ENCODE peak calls at places on chromosome X, in six cellular contexts. W is sigmoid colon, K is upper lobe of left lung, S is spleen, O is GM23338, C is GM12878. B is an unnamed sample.
A peak's percentile ranks its signal among the peaks of the same experiment; 100 is the strongest.

GRCh38 chrX:55142206-55142918 is 53.5 kb downstream of the PAGE2 start:
- DNase-seq in C (no peak), O (no peak), S (no peak), K (no peak), W (no peak), B (peak; percentile 21)

GRCh38 chrX:151396042-151396826 is 772 bp upstream of the VMA21 start:
- DNase-seq in K (no peak), O (peak; percentile 27), C (peak; percentile 2), W (no peak), S (no peak), B (peak; percentile 21)

GRCh38 chrX:105150036-105150435 is 70.5 kb downstream of the TEX13A start:
- DNase-seq in K (no peak), S (no peak), W (no peak), C (no peak), O (no peak), B (no peak)

GRCh38 chrX:42694260-42694815 is 83.6 kb downstream of the PPP1R2C start:
- DNase-seq in K (no peak), W (no peak), S (no peak), C (no peak), O (no peak), B (no peak)

GRCh38 chrX:102546818-102547493 is 30.4 kb upstream of the TMSB15A start:
- DNase-seq in W (no peak), O (no peak), K (peak; percentile 12), S (no peak), C (no peak), B (no peak)

GRCh38 chrX:134898450-134898849 is 92.3 kb upstream of the SMIM10 start:
- DNase-seq in K (no peak), W (no peak), C (no peak), S (no peak), O (no peak), B (no peak)

GRCh38 chrX:68842351-68842750 is 13.5 kb downstream of the EFNB1 start:
- DNase-seq in K (no peak), C (no peak), S (no peak), W (no peak), O (no peak), B (peak; percentile 69)

GRCh38 chrX:69028761-69029120 is 136.5 kb downstream of the PJA1 start:
- DNase-seq in W (no peak), O (no peak), K (no peak), C (no peak), S (no peak), B (no peak)

GRCh38 chrX:72430405-72430968 is 124.8 kb upstream of the CITED1 start:
- DNase-seq in W (no peak), K (no peak), O (no peak), S (no peak), C (no peak), B (no peak)

GRCh38 chrX:115561605-115562491 is 874 bp downstream of the PLS3 start:
- DNase-seq in O (peak; percentile 41), K (peak; percentile 86), S (no peak), C (no peak), W (peak; percentile 78), B (peak; percentile 21)

GRCh38 chrX:115058276-115058675 is 40.9 kb upstream of the IL13RA2 start:
- DNase-seq in O (no peak), K (no peak), W (peak; percentile 58), C (no peak), S (no peak), B (no peak)

GRCh38 chrX:133850414-133850813 is 135.0 kb downstream of the GPC3 start:
- DNase-seq in K (no peak), W (no peak), S (no peak), C (no peak), O (no peak), B (no peak)

GRCh38 chrX:10513974-10514373 is 106.4 kb downstream of the MID1 start:
- DNase-seq in W (no peak), O (no peak), K (no peak), S (no peak), C (no peak), B (no peak)

GRCh38 chrX:27336466-27337091 is 126.6 kb downstream of the PPP4R3C start:
- DNase-seq in K (no peak), W (no peak), O (peak; percentile 53), S (peak; percentile 74), C (no peak), B (peak; percentile 42)

GRCh38 chrX:78839711-78840110 is 92.2 kb downstream of the LPAR4 start:
- DNase-seq in W (no peak), S (no peak), O (no peak), K (no peak), C (no peak), B (no peak)

GRCh38 chrX:698246-698645 is 67.7 kb downstream of the SHOX start:
- DNase-seq in O (no peak), W (peak; percentile 7), K (no peak), C (no peak), S (no peak), B (no peak)

GRCh38 chrX:56978172-56978571 is 17.2 kb downstream of the SPIN3 start:
- DNase-seq in S (no peak), K (no peak), W (no peak), O (peak; percentile 64), C (peak; percentile 56), B (peak; percentile 16)

GRCh38 chrX:254630-255215 is 26.5 kb upstream of the PLCXD1 start:
- DNase-seq in O (no peak), W (peak; percentile 62), C (no peak), K (peak; percentile 79), S (peak; percentile 69), B (no peak)

GRCh38 chrX:150566734-150567182 is 1.7 kb upstream of the MTM1 start:
- DNase-seq in C (no peak), K (no peak), S (no peak), W (no peak), O (peak; percentile 87), B (no peak)

GRCh38 chrX:139932077-139932900 is 564 bp downstream of the ATP11C start:
- DNase-seq in W (peak; percentile 73), C (no peak), O (peak; percentile 56), S (peak; percentile 92), K (peak; percentile 91), B (peak; percentile 55)
- TF ChIP-seq POLR2AphosphoS5 in W (no peak), C (peak; percentile 62), O (no peak), S (no peak), K (no peak), B (no peak)

GRCh38 chrX:32874839-32875238 is 336.5 kb downstream of the DMD start:
- DNase-seq in C (no peak), S (no peak), O (no peak), W (no peak), K (no peak), B (no peak)

GRCh38 chrX:32868524-32868895 is 342.8 kb downstream of the DMD start:
- DNase-seq in W (no peak), K (no peak), S (no peak), O (no peak), C (no peak), B (no peak)

GRCh38 chrX:32877592-32877991 is 333.8 kb downstream of the DMD start:
- DNase-seq in O (no peak), W (no peak), K (no peak), C (no peak), S (no peak), B (no peak)

GRCh38 chrX:32871636-32872035 is 339.7 kb downstream of the DMD start:
- DNase-seq in O (no peak), K (no peak), S (no peak), W (no peak), C (no peak), B (no peak)

DNA sequence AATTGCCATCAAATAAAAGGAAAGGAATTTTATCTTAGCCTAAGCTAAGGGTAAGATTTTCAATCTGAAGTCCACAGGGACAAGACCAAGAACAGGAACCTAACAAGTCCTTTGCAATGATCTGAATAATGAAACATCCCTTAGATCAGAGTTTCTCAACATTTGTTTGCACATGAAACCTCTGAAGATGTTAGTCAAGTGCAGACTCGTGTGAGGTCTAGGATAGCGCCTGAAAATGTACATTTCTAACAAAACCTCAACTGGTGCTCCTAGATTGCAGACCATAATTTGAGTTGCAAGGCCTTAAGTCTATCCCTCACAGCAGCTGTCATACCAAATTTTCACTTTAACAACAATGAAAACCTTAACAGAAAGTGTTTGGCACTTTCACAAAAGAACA is 337.6 kb downstream of the DMD start:
- DNase-seq in S (no peak), O (no peak), W (no peak), C (no peak), K (no peak), B (no peak)
- TF ChIP-seq POLR2AphosphoS5 in S (no peak), O (no peak), W (no peak), C (no peak), K (no peak), B (no peak)

DNA sequence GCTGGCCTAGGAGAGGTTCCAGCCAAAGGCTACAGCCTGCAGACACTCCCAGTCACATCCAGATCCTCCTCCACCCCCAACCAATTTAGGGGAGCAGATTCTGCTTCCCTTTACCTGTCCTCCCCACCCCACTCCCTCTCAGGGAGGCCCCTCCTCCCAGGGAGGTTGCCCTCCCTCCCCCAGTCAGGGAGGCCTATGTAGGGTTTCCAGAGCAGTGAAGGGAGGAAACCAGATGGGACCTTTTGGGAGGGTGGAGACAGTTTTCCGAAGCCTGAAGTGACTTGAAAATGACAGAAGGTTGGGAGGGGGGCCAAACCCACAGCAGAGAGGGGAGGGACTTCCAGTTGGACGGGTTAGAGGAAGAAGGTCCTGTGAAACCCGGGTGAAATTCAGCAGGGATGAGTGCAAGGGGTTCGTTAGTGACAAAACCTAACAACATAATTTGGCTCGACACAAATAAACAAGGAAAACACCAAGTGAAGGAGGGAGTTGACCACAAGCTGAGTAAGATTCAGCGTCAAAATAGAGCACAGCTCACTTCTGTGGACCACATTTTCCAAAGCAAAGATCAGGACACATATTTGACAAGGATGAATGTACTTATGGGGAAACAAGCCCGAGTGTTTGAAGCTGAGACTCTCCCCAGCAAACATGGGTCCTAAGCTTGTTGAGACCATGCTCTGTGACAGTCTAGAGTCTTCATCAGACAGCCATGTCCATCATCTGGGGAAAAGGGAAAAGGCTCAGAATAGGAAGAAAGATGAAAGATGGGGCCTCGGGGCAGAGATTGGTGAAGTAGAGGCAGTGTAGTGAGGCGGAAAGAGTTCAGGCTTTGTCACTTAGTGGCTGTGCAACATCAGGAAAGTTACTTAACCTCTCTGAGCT is 46.4 kb downstream of the PRPS1 start:
- DNase-seq in C (no peak), K (no peak), S (peak; percentile 85), O (no peak), W (peak; percentile 95), B (peak; percentile 69)
- TF ChIP-seq POLR2AphosphoS5 in C (no peak), K (peak; percentile 47), S (no peak), O (no peak), W (no peak), B (peak; percentile 76)

GRCh38 chrX:49155900-49156837 is 6.4 kb upstream of the MAGIX start:
- DNase-seq in S (peak; percentile 97), C (no peak), K (peak; percentile 98), O (peak; percentile 91), W (peak; percentile 96), B (peak; percentile 92)
- TF ChIP-seq POLR2AphosphoS5 in S (peak; percentile 89), C (peak; percentile 37), K (peak; percentile 56), O (peak; percentile 62), W (peak; percentile 58), B (peak; percentile 41)

B was measured in transverse colon.